ENCODE peak calls at places on chromosome 13, in seven cellular contexts. A is adrenal gland, P is lower lobe of right lung, U is tibial nerve, Y is testis, O is thoracic aorta, K is progenitor cell of endocrine pancreas. X is an unnamed sample.

GRCh38 chr13:110697842-110698241 is 8.1 kb downstream of the CARS2 start:
- DNase-seq in A (no peak), P (no peak), U (no peak), Y (no peak), O (no peak), K (no peak), X (no peak)

GRCh38 chr13:96575423-96576320 is 418.6 kb downstream of the OXGR1 start:
- DNase-seq in A (no peak), P (no peak), U (no peak), Y (no peak), O (no peak), K (no peak), X (no peak)

GRCh38 chr13:83352391-83352790 is 529.9 kb downstream of the SLITRK1 start:
- DNase-seq in A (no peak), P (no peak), U (no peak), Y (no peak), O (no peak), K (no peak), X (no peak)

GRCh38 chr13:113010510-113010865 is 41.5 kb downstream of the MCF2L start:
- DNase-seq in A (no peak), P (no peak), U (no peak), Y (no peak), O (no peak), K (no peak), X (no peak)

GRCh38 chr13:105997436-105998232 is 537.8 kb downstream of the EFNB2 start:
- DNase-seq in A (no peak), P (no peak), U (no peak), Y (no peak), O (no peak), K (no peak), X (peak)

GRCh38 chr13:30735025-30735967 is at the start of gene ALOX5AP:
- DNase-seq in A (no peak), P (no peak), U (no peak), Y (no peak), O (no peak), K (no peak), X (no peak)

GRCh38 chr13:72808917-72809500 is 27.1 kb downstream of the PIBF1 start:
- DNase-seq in A (no peak), P (no peak), U (no peak), Y (no peak), O (no peak), K (no peak), X (no peak)

GRCh38 chr13:39565036-39565949 is 37.7 kb downstream of the LHFPL6 start:
- DNase-seq in A (peak), P (no peak), U (no peak), Y (peak), O (no peak), K (no peak), X (no peak)

GRCh38 chr13:102073251-102073650 is 328.6 kb downstream of the FGF14 start:
- DNase-seq in A (no peak), P (no peak), U (no peak), Y (no peak), O (no peak), K (no peak), X (no peak)

GRCh38 chr13:49524740-49525501 is 29.2 kb downstream of the PHF11 start:
- DNase-seq in A (no peak), P (peak), U (no peak), Y (no peak), O (no peak), K (no peak), X (no peak)

GRCh38 chr13:49472186-49472585 is 23.6 kb upstream of the PHF11 start:
- DNase-seq in A (no peak), P (no peak), U (no peak), Y (no peak), O (no peak), K (no peak), X (no peak)

GRCh38 chr13:39577833-39578232 is 25.2 kb downstream of the LHFPL6 start:
- DNase-seq in A (no peak), P (no peak), U (peak), Y (no peak), O (no peak), K (no peak), X (no peak)

GRCh38 chr13:97875218-97875617 is 78.3 kb upstream of the IPO5 start:
- DNase-seq in A (no peak), P (no peak), U (no peak), Y (no peak), O (no peak), K (no peak), X (no peak)

GRCh38 chr13:31794452-31794851 is 55.1 kb downstream of the RXFP2 start:
- DNase-seq in A (no peak), P (no peak), U (peak), Y (peak), O (no peak), K (no peak), X (no peak)

GRCh38 chr13:31793246-31793645 is 53.9 kb downstream of the RXFP2 start:
- DNase-seq in A (no peak), P (no peak), U (no peak), Y (no peak), O (no peak), K (no peak), X (no peak)

GRCh38 chr13:31801088-31801487 is 61.8 kb downstream of the RXFP2 start:
- DNase-seq in A (no peak), P (no peak), U (no peak), Y (no peak), O (no peak), K (no peak), X (no peak)

GRCh38 chr13:31798189-31798588 is 58.9 kb downstream of the RXFP2 start:
- DNase-seq in A (no peak), P (no peak), U (no peak), Y (no peak), O (no peak), K (no peak), X (no peak)

DNA sequence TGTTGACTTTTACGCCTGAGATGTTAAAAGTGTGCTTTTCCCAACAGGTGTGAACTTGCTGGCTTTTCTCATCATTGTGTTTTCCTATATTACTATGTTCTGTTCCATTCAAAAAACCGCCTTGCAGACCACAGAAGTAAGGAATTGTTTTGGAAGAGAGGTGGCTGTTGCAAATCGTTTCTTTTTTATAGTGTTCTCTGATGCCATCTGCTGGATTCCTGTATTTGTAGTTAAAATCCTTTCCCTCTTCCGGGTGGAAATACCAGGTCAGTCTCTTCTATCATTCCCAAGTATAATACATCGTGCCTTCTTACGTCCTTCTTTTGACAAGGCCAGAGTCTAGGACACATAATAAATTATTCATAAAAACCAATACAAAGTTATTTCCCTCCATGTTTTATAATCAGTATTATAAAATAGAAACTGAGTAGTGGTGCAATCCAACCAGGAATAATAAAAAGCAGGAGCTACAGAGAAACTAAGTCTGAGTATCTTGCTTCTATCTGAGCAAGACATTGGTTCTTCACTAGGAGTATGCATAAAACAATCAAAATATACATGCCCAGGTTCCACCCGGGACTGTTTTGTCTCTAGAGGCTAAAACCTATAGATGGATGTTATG is 57.9 kb downstream of the RXFP2 start:
- DNase-seq in A (no peak), P (no peak), U (peak), Y (no peak), O (no peak), K (no peak), X (no peak)
- TF ChIP-seq CTCF in A (peak), P (peak), U (peak), Y (peak), O (peak), K (peak), X (peak)

GRCh38 chr13:99614465-99614885 is 113.2 kb downstream of the TM9SF2 start:
- DNase-seq in A (no peak), P (no peak), U (no peak), Y (peak), O (no peak), K (no peak), X (no peak)

GRCh38 chr13:99617474-99618255 is 116.4 kb downstream of the TM9SF2 start:
- DNase-seq in A (peak), P (no peak), U (peak), Y (peak), O (no peak), K (peak), X (peak)

GRCh38 chr13:99624936-99625540 is 123.8 kb downstream of the TM9SF2 start:
- DNase-seq in A (no peak), P (no peak), U (no peak), Y (no peak), O (no peak), K (no peak), X (no peak)

GRCh38 chr13:99620806-99621205 is 119.5 kb downstream of the TM9SF2 start:
- DNase-seq in A (no peak), P (no peak), U (no peak), Y (no peak), O (no peak), K (no peak), X (no peak)

GRCh38 chr13:99619207-99619606 is 117.9 kb downstream of the TM9SF2 start:
- DNase-seq in A (no peak), P (no peak), U (no peak), Y (no peak), O (no peak), K (no peak), X (no peak)
- TF ChIP-seq CTCF in A (no peak), P (no peak), U (no peak), Y (no peak), O (no peak), K (no peak), X (no peak)

GRCh38 chr13:67238277-67238859 is 8.2 kb upstream of the PCDH9 start:
- DNase-seq in A (no peak), P (no peak), U (no peak), Y (no peak), O (no peak), K (no peak), X (no peak)
- TF ChIP-seq CTCF in A (peak), P (peak), U (peak), Y (peak), O (peak), K (peak), X (peak)

GRCh38 chr13:42836930-42837329 is 55.5 kb downstream of the FAM216B start:
- DNase-seq in A (peak), P (no peak), U (no peak), Y (peak), O (no peak), K (no peak), X (no peak)
- TF ChIP-seq CTCF in A (peak), P (no peak), U (no peak), Y (no peak), O (no peak), K (peak), X (no peak)

GRCh38 chr13:26678796-26679195 is 81.8 kb downstream of the GPR12 start:
- DNase-seq in A (no peak), P (no peak), U (no peak), Y (no peak), O (no peak), K (no peak), X (no peak)

GRCh38 chr13:26678330-26678729 is 82.3 kb downstream of the GPR12 start:
- DNase-seq in A (no peak), P (no peak), U (no peak), Y (no peak), O (no peak), K (no peak), X (no peak)

GRCh38 chr13:26679411-26679810 is 81.2 kb downstream of the GPR12 start:
- DNase-seq in A (no peak), P (no peak), U (no peak), Y (no peak), O (no peak), K (no peak), X (no peak)

GRCh38 chr13:26681036-26681435 is 79.5 kb downstream of the GPR12 start:
- DNase-seq in A (no peak), P (no peak), U (no peak), Y (no peak), O (no peak), K (no peak), X (no peak)

GRCh38 chr13:26679945-26680516 is 80.6 kb downstream of the GPR12 start:
- DNase-seq in A (no peak), P (no peak), U (no peak), Y (no peak), O (no peak), K (no peak), X (peak)
- TF ChIP-seq CTCF in A (no peak), P (no peak), U (no peak), Y (no peak), O (no peak), K (no peak), X (no peak)

DNA sequence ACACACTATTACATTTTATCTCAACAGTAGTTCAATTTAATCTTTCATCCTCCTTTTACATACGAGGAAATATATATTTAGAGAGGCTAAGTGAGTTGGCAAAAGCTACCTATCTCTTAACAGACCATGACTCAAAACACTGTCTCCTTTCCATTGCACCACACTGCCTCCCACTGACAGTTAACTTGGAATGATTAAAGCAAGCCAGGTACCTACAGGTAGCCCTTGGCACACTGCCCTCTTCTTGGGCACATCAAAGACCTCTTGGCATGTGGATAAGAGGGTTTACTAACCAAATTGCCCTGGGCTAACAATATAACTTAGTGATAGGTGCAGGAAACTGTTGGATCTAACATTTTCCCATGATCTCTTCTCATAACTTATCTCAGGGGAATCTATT is 1.9 kb downstream of the ABHD13 start:
- DNase-seq in A (no peak), P (peak), U (no peak), Y (no peak), O (no peak), K (no peak), X (no peak)
- TF ChIP-seq CTCF in A (no peak), P (no peak), U (no peak), Y (no peak), O (no peak), K (no peak), X (no peak)

GRCh38 chr13:27481766-27482165 is 31.4 kb upstream of the MTIF3 start:
- DNase-seq in A (peak), P (peak), U (no peak), Y (peak), O (no peak), K (peak), X (peak)
- TF ChIP-seq CTCF in A (peak), P (peak), U (no peak), Y (peak), O (no peak), K (peak), X (peak)

DNA sequence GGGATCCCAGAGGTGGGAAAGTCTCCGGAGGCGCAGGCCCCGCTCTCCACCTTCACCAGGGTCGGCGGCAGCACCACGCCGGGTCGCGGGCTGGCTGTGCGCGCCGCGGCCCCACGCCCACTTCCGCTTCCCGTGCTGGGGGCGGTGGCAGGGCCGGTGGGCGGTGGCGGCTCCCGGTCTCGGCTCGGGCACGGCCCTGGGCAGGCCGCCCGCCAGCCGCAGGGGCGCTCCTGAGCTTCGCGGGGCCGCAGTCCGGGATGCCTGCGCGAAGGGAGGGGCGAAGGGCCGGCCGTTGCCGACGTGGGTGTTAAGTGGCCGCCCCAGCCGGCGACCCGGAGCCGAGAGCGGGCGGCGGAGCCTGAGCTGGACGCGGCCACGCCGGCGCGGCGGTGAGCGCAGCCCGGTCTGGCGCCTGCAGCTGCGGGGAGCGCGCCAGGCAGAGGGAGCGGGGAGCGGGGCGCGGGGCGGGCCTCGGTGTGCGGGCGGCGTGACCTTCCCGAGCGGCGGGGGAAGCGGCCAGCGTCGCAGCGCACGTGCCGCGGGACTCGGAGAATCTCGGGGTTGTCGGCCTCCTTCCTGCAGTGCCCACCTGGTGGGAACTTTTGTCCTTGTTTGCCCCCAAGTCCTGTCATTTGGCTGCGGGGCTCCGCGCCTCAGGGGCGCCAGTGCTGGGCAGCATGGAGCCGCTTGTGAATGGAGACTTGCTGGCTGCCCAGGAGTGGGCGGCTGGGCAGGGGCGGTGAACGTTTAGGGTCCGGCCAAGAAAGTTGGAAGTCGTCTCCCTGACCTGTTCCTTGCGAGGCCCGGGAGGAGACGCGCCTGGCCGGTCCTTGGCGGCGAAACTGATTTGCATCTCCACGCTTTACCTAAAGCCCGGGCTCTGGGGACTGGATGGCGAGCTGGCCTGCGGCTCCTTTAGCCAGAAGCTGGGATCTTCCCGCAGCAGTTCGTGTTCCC is at the start of gene SLC25A15:
- DNase-seq in A (peak), P (peak), U (no peak), Y (peak), O (no peak), K (peak), X (peak)
- TF ChIP-seq CTCF in A (peak), P (peak), U (peak), Y (no peak), O (no peak), K (peak), X (no peak)

GRCh38 chr13:59261928-59262488 is 901.7 kb downstream of the DIAPH3 start:
- DNase-seq in A (no peak), P (no peak), U (no peak), Y (peak), O (no peak), K (no peak), X (no peak)
- TF ChIP-seq CTCF in A (peak), P (no peak), U (peak), Y (peak), O (no peak), K (peak), X (peak)